ENCODE peak calls at places on chromosome 20, in nine cellular contexts. One of them, this sample, is unnamed.

GRCh38 chr20:17226410-17227198 is at the start of gene PCSK2:
- DNase-seq in left cardiac atrium: peak
- DNase-seq in activated CD8-positive, alpha-beta memory T cell treated with anti-CD3 and anti-CD28 coated beads for 48 hours: no peak
- DNase-seq in effector memory CD4-positive, alpha-beta T cell: no peak
- DNase-seq in activated CD4-positive, alpha-beta memory T cell treated with anti-CD3 and anti-CD28 coated beads, Interleukin-2, amount 10 ng/mL, durations not matched to agents 7 days and 5 days: no peak
- DNase-seq in WTC11: peak
- DNase-seq in hippocampal formation: peak
- DNase-seq in small intestine: peak
- DNase-seq in stimulated activated CD8-positive, alpha-beta memory T cell treated with anti-CD3 and anti-CD28 coated beads, Interleukin-12 subunit alpha, Interleukin-12 subunit beta, amount 100 ng/mL, for 4 hours: no peak
- DNase-seq in this sample: peak

GRCh38 chr20:58839474-58839874 is 11.2 kb downstream of the GNAS-AS1 start:
- DNase-seq in activated CD4-positive, alpha-beta memory T cell treated with anti-CD3 and anti-CD28 coated beads, Interleukin-2, amount 10 ng/mL, durations not matched to agents 7 days and 5 days: peak
- DNase-seq in hippocampal formation: no peak
- DNase-seq in stimulated activated CD8-positive, alpha-beta memory T cell treated with anti-CD3 and anti-CD28 coated beads, Interleukin-12 subunit alpha, Interleukin-12 subunit beta, amount 100 ng/mL, for 4 hours: no peak
- DNase-seq in effector memory CD4-positive, alpha-beta T cell: peak
- DNase-seq in small intestine: no peak
- DNase-seq in activated CD8-positive, alpha-beta memory T cell treated with anti-CD3 and anti-CD28 coated beads for 48 hours: no peak
- DNase-seq in WTC11: peak
- DNase-seq in left cardiac atrium: peak
- DNase-seq in this sample: peak

GRCh38 chr20:32205502-32206382 is 1.8 kb downstream of the PLAGL2 start:
- DNase-seq in left cardiac atrium: no peak
- DNase-seq in WTC11: no peak
- DNase-seq in hippocampal formation: no peak
- DNase-seq in effector memory CD4-positive, alpha-beta T cell: no peak
- DNase-seq in small intestine: peak
- DNase-seq in activated CD8-positive, alpha-beta memory T cell treated with anti-CD3 and anti-CD28 coated beads for 48 hours: no peak
- DNase-seq in stimulated activated CD8-positive, alpha-beta memory T cell treated with anti-CD3 and anti-CD28 coated beads, Interleukin-12 subunit alpha, Interleukin-12 subunit beta, amount 100 ng/mL, for 4 hours: no peak
- DNase-seq in activated CD4-positive, alpha-beta memory T cell treated with anti-CD3 and anti-CD28 coated beads, Interleukin-2, amount 10 ng/mL, durations not matched to agents 7 days and 5 days: no peak
- DNase-seq in this sample: no peak

GRCh38 chr20:32112862-32113261 is 3.3 kb downstream of the TM9SF4 start:
- DNase-seq in effector memory CD4-positive, alpha-beta T cell: no peak
- DNase-seq in left cardiac atrium: peak
- DNase-seq in activated CD8-positive, alpha-beta memory T cell treated with anti-CD3 and anti-CD28 coated beads for 48 hours: no peak
- DNase-seq in stimulated activated CD8-positive, alpha-beta memory T cell treated with anti-CD3 and anti-CD28 coated beads, Interleukin-12 subunit alpha, Interleukin-12 subunit beta, amount 100 ng/mL, for 4 hours: no peak
- DNase-seq in activated CD4-positive, alpha-beta memory T cell treated with anti-CD3 and anti-CD28 coated beads, Interleukin-2, amount 10 ng/mL, durations not matched to agents 7 days and 5 days: peak
- DNase-seq in WTC11: no peak
- DNase-seq in small intestine: peak
- DNase-seq in hippocampal formation: no peak
- DNase-seq in this sample: no peak

GRCh38 chr20:23920408-23920780 is 40.8 kb upstream of the CST5 start:
- DNase-seq in activated CD4-positive, alpha-beta memory T cell treated with anti-CD3 and anti-CD28 coated beads, Interleukin-2, amount 10 ng/mL, durations not matched to agents 7 days and 5 days: no peak
- DNase-seq in small intestine: no peak
- DNase-seq in WTC11: no peak
- DNase-seq in stimulated activated CD8-positive, alpha-beta memory T cell treated with anti-CD3 and anti-CD28 coated beads, Interleukin-12 subunit alpha, Interleukin-12 subunit beta, amount 100 ng/mL, for 4 hours: no peak
- DNase-seq in hippocampal formation: no peak
- DNase-seq in effector memory CD4-positive, alpha-beta T cell: no peak
- DNase-seq in left cardiac atrium: no peak
- DNase-seq in activated CD8-positive, alpha-beta memory T cell treated with anti-CD3 and anti-CD28 coated beads for 48 hours: no peak
- DNase-seq in this sample: no peak

GRCh38 chr20:63740070-63740500 is 509 bp downstream of the SLC2A4RG start:
- DNase-seq in small intestine: peak
- DNase-seq in stimulated activated CD8-positive, alpha-beta memory T cell treated with anti-CD3 and anti-CD28 coated beads, Interleukin-12 subunit alpha, Interleukin-12 subunit beta, amount 100 ng/mL, for 4 hours: peak
- DNase-seq in effector memory CD4-positive, alpha-beta T cell: peak
- DNase-seq in WTC11: peak
- DNase-seq in left cardiac atrium: peak
- DNase-seq in activated CD8-positive, alpha-beta memory T cell treated with anti-CD3 and anti-CD28 coated beads for 48 hours: no peak
- DNase-seq in activated CD4-positive, alpha-beta memory T cell treated with anti-CD3 and anti-CD28 coated beads, Interleukin-2, amount 10 ng/mL, durations not matched to agents 7 days and 5 days: peak
- DNase-seq in hippocampal formation: no peak
- DNase-seq in this sample: peak

GRCh38 chr20:45965169-45966002 is 6.6 kb downstream of the ZNF335 start:
- DNase-seq in activated CD4-positive, alpha-beta memory T cell treated with anti-CD3 and anti-CD28 coated beads, Interleukin-2, amount 10 ng/mL, durations not matched to agents 7 days and 5 days: no peak
- DNase-seq in WTC11: no peak
- DNase-seq in activated CD8-positive, alpha-beta memory T cell treated with anti-CD3 and anti-CD28 coated beads for 48 hours: no peak
- DNase-seq in hippocampal formation: no peak
- DNase-seq in effector memory CD4-positive, alpha-beta T cell: no peak
- DNase-seq in small intestine: no peak
- DNase-seq in stimulated activated CD8-positive, alpha-beta memory T cell treated with anti-CD3 and anti-CD28 coated beads, Interleukin-12 subunit alpha, Interleukin-12 subunit beta, amount 100 ng/mL, for 4 hours: no peak
- DNase-seq in left cardiac atrium: no peak
- DNase-seq in this sample: no peak

GRCh38 chr20:49287555-49288249 is 9.8 kb upstream of the ZNFX1 start:
- DNase-seq in effector memory CD4-positive, alpha-beta T cell: no peak
- DNase-seq in activated CD4-positive, alpha-beta memory T cell treated with anti-CD3 and anti-CD28 coated beads, Interleukin-2, amount 10 ng/mL, durations not matched to agents 7 days and 5 days: no peak
- DNase-seq in small intestine: no peak
- DNase-seq in activated CD8-positive, alpha-beta memory T cell treated with anti-CD3 and anti-CD28 coated beads for 48 hours: no peak
- DNase-seq in WTC11: no peak
- DNase-seq in hippocampal formation: no peak
- DNase-seq in stimulated activated CD8-positive, alpha-beta memory T cell treated with anti-CD3 and anti-CD28 coated beads, Interleukin-12 subunit alpha, Interleukin-12 subunit beta, amount 100 ng/mL, for 4 hours: no peak
- DNase-seq in left cardiac atrium: no peak
- DNase-seq in this sample: peak

GRCh38 chr20:44961868-44962267 is 1.7 kb upstream of the TOMM34 start:
- DNase-seq in activated CD4-positive, alpha-beta memory T cell treated with anti-CD3 and anti-CD28 coated beads, Interleukin-2, amount 10 ng/mL, durations not matched to agents 7 days and 5 days: no peak
- DNase-seq in left cardiac atrium: no peak
- DNase-seq in small intestine: no peak
- DNase-seq in WTC11: no peak
- DNase-seq in effector memory CD4-positive, alpha-beta T cell: no peak
- DNase-seq in stimulated activated CD8-positive, alpha-beta memory T cell treated with anti-CD3 and anti-CD28 coated beads, Interleukin-12 subunit alpha, Interleukin-12 subunit beta, amount 100 ng/mL, for 4 hours: no peak
- DNase-seq in hippocampal formation: no peak
- DNase-seq in activated CD8-positive, alpha-beta memory T cell treated with anti-CD3 and anti-CD28 coated beads for 48 hours: no peak
- DNase-seq in this sample: peak

GRCh38 chr20:34200020-34200419 is 41.2 kb upstream of the ASIP start:
- DNase-seq in activated CD8-positive, alpha-beta memory T cell treated with anti-CD3 and anti-CD28 coated beads for 48 hours: no peak
- DNase-seq in hippocampal formation: no peak
- DNase-seq in activated CD4-positive, alpha-beta memory T cell treated with anti-CD3 and anti-CD28 coated beads, Interleukin-2, amount 10 ng/mL, durations not matched to agents 7 days and 5 days: no peak
- DNase-seq in stimulated activated CD8-positive, alpha-beta memory T cell treated with anti-CD3 and anti-CD28 coated beads, Interleukin-12 subunit alpha, Interleukin-12 subunit beta, amount 100 ng/mL, for 4 hours: no peak
- DNase-seq in effector memory CD4-positive, alpha-beta T cell: no peak
- DNase-seq in left cardiac atrium: no peak
- DNase-seq in WTC11: no peak
- DNase-seq in small intestine: no peak
- DNase-seq in this sample: no peak

GRCh38 chr20:60299951-60300350 is 341.7 kb downstream of the CDH26 start:
- DNase-seq in hippocampal formation: no peak
- DNase-seq in small intestine: no peak
- DNase-seq in WTC11: no peak
- DNase-seq in activated CD8-positive, alpha-beta memory T cell treated with anti-CD3 and anti-CD28 coated beads for 48 hours: no peak
- DNase-seq in effector memory CD4-positive, alpha-beta T cell: no peak
- DNase-seq in activated CD4-positive, alpha-beta memory T cell treated with anti-CD3 and anti-CD28 coated beads, Interleukin-2, amount 10 ng/mL, durations not matched to agents 7 days and 5 days: no peak
- DNase-seq in left cardiac atrium: no peak
- DNase-seq in stimulated activated CD8-positive, alpha-beta memory T cell treated with anti-CD3 and anti-CD28 coated beads, Interleukin-12 subunit alpha, Interleukin-12 subunit beta, amount 100 ng/mL, for 4 hours: no peak
- DNase-seq in this sample: no peak

GRCh38 chr20:7355056-7355455 is 585.2 kb downstream of the HAO1 start:
- DNase-seq in activated CD4-positive, alpha-beta memory T cell treated with anti-CD3 and anti-CD28 coated beads, Interleukin-2, amount 10 ng/mL, durations not matched to agents 7 days and 5 days: no peak
- DNase-seq in effector memory CD4-positive, alpha-beta T cell: no peak
- DNase-seq in activated CD8-positive, alpha-beta memory T cell treated with anti-CD3 and anti-CD28 coated beads for 48 hours: no peak
- DNase-seq in WTC11: no peak
- DNase-seq in small intestine: no peak
- DNase-seq in hippocampal formation: no peak
- DNase-seq in left cardiac atrium: no peak
- DNase-seq in stimulated activated CD8-positive, alpha-beta memory T cell treated with anti-CD3 and anti-CD28 coated beads, Interleukin-12 subunit alpha, Interleukin-12 subunit beta, amount 100 ng/mL, for 4 hours: no peak
- DNase-seq in this sample: peak

GRCh38 chr20:63056236-63057132 is 49.7 kb upstream of the BHLHE23 start:
- DNase-seq in activated CD4-positive, alpha-beta memory T cell treated with anti-CD3 and anti-CD28 coated beads, Interleukin-2, amount 10 ng/mL, durations not matched to agents 7 days and 5 days: peak
- DNase-seq in WTC11: peak
- DNase-seq in left cardiac atrium: peak
- DNase-seq in activated CD8-positive, alpha-beta memory T cell treated with anti-CD3 and anti-CD28 coated beads for 48 hours: peak
- DNase-seq in hippocampal formation: no peak
- DNase-seq in stimulated activated CD8-positive, alpha-beta memory T cell treated with anti-CD3 and anti-CD28 coated beads, Interleukin-12 subunit alpha, Interleukin-12 subunit beta, amount 100 ng/mL, for 4 hours: no peak
- DNase-seq in small intestine: no peak
- DNase-seq in effector memory CD4-positive, alpha-beta T cell: peak
- DNase-seq in this sample: no peak

This sample was measured in kidney tubule cell.